ENCODE peak calls at places on chromosome 2, in nine cellular contexts. One of them, this sample, is unnamed.

GRCh38 chr2:145752091-145752806 is 1232.3 kb upstream of the ZEB2 start:
- DNase-seq in breast epithelium: no peak
- DNase-seq in uterus: no peak
- DNase-seq in epithelial cell of esophagus: peak
- DNase-seq in endothelial cell: peak
- DNase-seq in RWPE1: peak
- DNase-seq in IMR-90: peak
- DNase-seq in GM13977: peak
- DNase-seq in kidney epithelial cell: no peak
- DNase-seq in this sample: no peak

GRCh38 chr2:24515841-24516240 is 24.8 kb downstream of the NCOA1 start:
- DNase-seq in RWPE1: no peak
- DNase-seq in kidney epithelial cell: no peak
- DNase-seq in uterus: no peak
- DNase-seq in GM13977: no peak
- DNase-seq in breast epithelium: no peak
- DNase-seq in IMR-90: no peak
- DNase-seq in epithelial cell of esophagus: no peak
- DNase-seq in endothelial cell: no peak
- DNase-seq in this sample: no peak

GRCh38 chr2:56464613-56465012 is 280.8 kb downstream of the CCDC85A start:
- DNase-seq in GM13977: no peak
- DNase-seq in RWPE1: no peak
- DNase-seq in epithelial cell of esophagus: no peak
- DNase-seq in IMR-90: no peak
- DNase-seq in breast epithelium: no peak
- DNase-seq in endothelial cell: no peak
- DNase-seq in uterus: no peak
- DNase-seq in kidney epithelial cell: no peak
- DNase-seq in this sample: no peak

GRCh38 chr2:145740302-145740701 is 1220.4 kb upstream of the ZEB2 start:
- DNase-seq in kidney epithelial cell: no peak
- DNase-seq in epithelial cell of esophagus: peak
- DNase-seq in GM13977: no peak
- DNase-seq in uterus: no peak
- DNase-seq in endothelial cell: no peak
- DNase-seq in RWPE1: no peak
- DNase-seq in IMR-90: peak
- DNase-seq in breast epithelium: no peak
- DNase-seq in this sample: no peak

GRCh38 chr2:189763908-189764661 is 1.5 kb upstream of the OSGEPL1 start:
- DNase-seq in epithelial cell of esophagus: no peak
- DNase-seq in breast epithelium: no peak
- DNase-seq in GM13977: no peak
- DNase-seq in kidney epithelial cell: no peak
- DNase-seq in RWPE1: no peak
- DNase-seq in uterus: no peak
- DNase-seq in IMR-90: peak
- DNase-seq in endothelial cell: no peak
- DNase-seq in this sample: no peak

GRCh38 chr2:44055664-44056063 is 59.9 kb upstream of the LRPPRC start:
- DNase-seq in breast epithelium: no peak
- DNase-seq in GM13977: no peak
- DNase-seq in uterus: no peak
- DNase-seq in IMR-90: no peak
- DNase-seq in epithelial cell of esophagus: no peak
- DNase-seq in RWPE1: no peak
- DNase-seq in endothelial cell: no peak
- DNase-seq in kidney epithelial cell: no peak
- DNase-seq in this sample: no peak

GRCh38 chr2:172772637-172773036 is 37.0 kb downstream of the RAPGEF4 start:
- DNase-seq in GM13977: no peak
- DNase-seq in IMR-90: peak
- DNase-seq in uterus: no peak
- DNase-seq in epithelial cell of esophagus: peak
- DNase-seq in breast epithelium: no peak
- DNase-seq in RWPE1: no peak
- DNase-seq in kidney epithelial cell: no peak
- DNase-seq in endothelial cell: no peak
- DNase-seq in this sample: no peak

GRCh38 chr2:9207641-9208301 is 1.2 kb downstream of the ASAP2 start:
- DNase-seq in IMR-90: no peak
- DNase-seq in kidney epithelial cell: no peak
- DNase-seq in GM13977: peak
- DNase-seq in breast epithelium: no peak
- DNase-seq in endothelial cell: no peak
- DNase-seq in uterus: no peak
- DNase-seq in epithelial cell of esophagus: peak
- DNase-seq in RWPE1: peak
- DNase-seq in this sample: no peak

GRCh38 chr2:239250216-239251071 is 150.4 kb downstream of the HDAC4 start:
- DNase-seq in endothelial cell: no peak
- DNase-seq in breast epithelium: no peak
- DNase-seq in GM13977: no peak
- DNase-seq in RWPE1: no peak
- DNase-seq in IMR-90: no peak
- DNase-seq in kidney epithelial cell: no peak
- DNase-seq in uterus: no peak
- DNase-seq in epithelial cell of esophagus: no peak
- DNase-seq in this sample: no peak

GRCh38 chr2:38462121-38462634 is 85.1 kb upstream of the ATL2 start:
- DNase-seq in breast epithelium: peak
- DNase-seq in epithelial cell of esophagus: peak
- DNase-seq in uterus: peak
- DNase-seq in endothelial cell: no peak
- DNase-seq in GM13977: no peak
- DNase-seq in kidney epithelial cell: peak
- DNase-seq in RWPE1: peak
- DNase-seq in IMR-90: peak
- DNase-seq in this sample: no peak

GRCh38 chr2:133840761-133841160 is 272.5 kb upstream of the NCKAP5 start:
- DNase-seq in kidney epithelial cell: no peak
- DNase-seq in endothelial cell: no peak
- DNase-seq in IMR-90: no peak
- DNase-seq in GM13977: no peak
- DNase-seq in breast epithelium: no peak
- DNase-seq in epithelial cell of esophagus: no peak
- DNase-seq in uterus: no peak
- DNase-seq in RWPE1: no peak
- DNase-seq in this sample: no peak

DNA sequence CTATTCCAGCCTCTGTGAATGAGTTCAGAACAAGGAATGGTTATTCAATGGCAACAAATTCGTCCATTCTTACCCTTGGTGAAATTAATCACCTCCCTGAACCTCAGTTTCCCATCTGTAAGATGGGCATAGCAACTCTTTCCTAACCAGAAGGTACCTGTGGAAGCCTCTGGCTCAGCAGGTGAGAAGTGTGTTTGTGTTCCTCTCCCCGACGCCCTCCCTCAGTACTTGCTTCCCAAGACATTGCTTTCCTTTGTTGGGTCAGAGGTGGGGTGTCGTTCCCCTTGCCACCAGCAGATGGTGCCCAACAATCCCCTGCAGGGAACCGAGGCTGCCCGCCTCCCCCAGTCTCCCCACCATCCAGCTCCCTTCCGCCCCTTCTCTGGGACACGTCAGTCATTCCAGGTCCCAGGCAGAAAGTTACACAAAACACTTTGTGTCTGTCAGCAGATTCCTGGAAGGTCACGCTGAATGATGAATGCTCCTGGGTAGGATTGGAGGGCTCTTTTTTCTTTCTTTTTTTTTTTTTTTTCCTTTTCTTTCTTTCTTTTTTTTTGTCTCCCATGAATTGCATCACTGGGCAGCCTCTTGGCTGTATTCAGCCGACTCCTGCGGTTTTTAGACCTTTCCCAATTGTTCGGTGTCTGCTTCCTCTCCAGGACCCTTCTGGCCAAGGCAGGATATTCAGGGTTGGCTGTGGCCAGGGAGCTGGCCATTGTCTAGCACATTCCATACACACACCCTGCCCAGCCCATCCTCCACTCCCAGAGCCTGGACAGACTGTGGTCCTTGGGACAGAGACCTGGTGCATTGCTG is 117.3 kb downstream of the LPIN1 start:
- DNase-seq in breast epithelium: peak
- DNase-seq in uterus: peak
- DNase-seq in IMR-90: peak
- DNase-seq in kidney epithelial cell: peak
- DNase-seq in RWPE1: peak
- DNase-seq in endothelial cell: peak
- DNase-seq in epithelial cell of esophagus: peak
- DNase-seq in GM13977: peak
- DNase-seq in this sample: peak
- TF ChIP-seq CTCF in breast epithelium: peak
- TF ChIP-seq CTCF in uterus: peak
- TF ChIP-seq CTCF in IMR-90: peak
- TF ChIP-seq CTCF in kidney epithelial cell: peak
- TF ChIP-seq CTCF in RWPE1: peak
- TF ChIP-seq CTCF in endothelial cell: peak
- TF ChIP-seq CTCF in epithelial cell of esophagus: peak
- TF ChIP-seq CTCF in GM13977: peak
- TF ChIP-seq CTCF in this sample: peak

GRCh38 chr2:67322361-67323001 is 74.7 kb upstream of the ETAA1 start:
- DNase-seq in kidney epithelial cell: peak
- DNase-seq in IMR-90: peak
- DNase-seq in endothelial cell: peak
- DNase-seq in epithelial cell of esophagus: peak
- DNase-seq in GM13977: no peak
- DNase-seq in uterus: peak
- DNase-seq in breast epithelium: no peak
- DNase-seq in RWPE1: peak
- DNase-seq in this sample: no peak
- TF ChIP-seq CTCF in kidney epithelial cell: peak
- TF ChIP-seq CTCF in IMR-90: peak
- TF ChIP-seq CTCF in endothelial cell: no peak
- TF ChIP-seq CTCF in epithelial cell of esophagus: peak
- TF ChIP-seq CTCF in GM13977: no peak
- TF ChIP-seq CTCF in uterus: peak
- TF ChIP-seq CTCF in breast epithelium: no peak
- TF ChIP-seq CTCF in RWPE1: peak
- TF ChIP-seq CTCF in this sample: no peak

DNA sequence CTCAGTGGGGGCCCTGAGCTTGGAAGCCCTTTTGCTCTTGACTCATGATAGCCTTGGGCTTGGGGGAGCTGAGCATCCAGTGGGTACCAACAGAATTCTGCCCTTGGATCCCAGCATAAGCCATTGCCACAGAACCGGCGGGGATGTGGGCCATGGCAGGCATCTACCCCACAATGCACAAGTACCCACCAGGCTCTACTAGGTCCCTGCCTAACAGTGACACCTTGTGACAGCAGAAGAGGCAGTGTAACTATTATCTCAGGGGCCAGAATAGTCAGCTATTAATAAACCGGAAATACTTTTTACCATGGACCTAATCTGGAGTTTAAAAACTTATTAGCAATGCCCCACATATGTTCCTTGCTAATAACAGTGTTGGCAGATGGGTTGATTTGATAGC is 397.2 kb downstream of the TMEM182 start:
- DNase-seq in RWPE1: no peak
- DNase-seq in kidney epithelial cell: no peak
- DNase-seq in breast epithelium: no peak
- DNase-seq in epithelial cell of esophagus: no peak
- DNase-seq in IMR-90: no peak
- DNase-seq in GM13977: no peak
- DNase-seq in endothelial cell: no peak
- DNase-seq in uterus: no peak
- DNase-seq in this sample: no peak
- TF ChIP-seq CTCF in RWPE1: no peak
- TF ChIP-seq CTCF in kidney epithelial cell: peak
- TF ChIP-seq CTCF in breast epithelium: no peak
- TF ChIP-seq CTCF in epithelial cell of esophagus: no peak
- TF ChIP-seq CTCF in IMR-90: no peak
- TF ChIP-seq CTCF in GM13977: no peak
- TF ChIP-seq CTCF in endothelial cell: no peak
- TF ChIP-seq CTCF in uterus: no peak
- TF ChIP-seq CTCF in this sample: no peak

GRCh38 chr2:20050104-20050711 is 1.2 kb downstream of the LAPTM4A start:
- DNase-seq in IMR-90: peak
- DNase-seq in GM13977: peak
- DNase-seq in epithelial cell of esophagus: peak
- DNase-seq in uterus: no peak
- DNase-seq in RWPE1: peak
- DNase-seq in breast epithelium: no peak
- DNase-seq in endothelial cell: no peak
- DNase-seq in kidney epithelial cell: no peak
- DNase-seq in this sample: peak

GRCh38 chr2:20052229-20052871 is 922 bp upstream of the LAPTM4A start:
- DNase-seq in endothelial cell: no peak
- DNase-seq in RWPE1: peak
- DNase-seq in epithelial cell of esophagus: peak
- DNase-seq in IMR-90: peak
- DNase-seq in GM13977: no peak
- DNase-seq in uterus: no peak
- DNase-seq in kidney epithelial cell: no peak
- DNase-seq in breast epithelium: no peak
- DNase-seq in this sample: no peak

GRCh38 chr2:20049631-20050030 is 1.8 kb downstream of the LAPTM4A start:
- DNase-seq in RWPE1: no peak
- DNase-seq in breast epithelium: no peak
- DNase-seq in IMR-90: peak
- DNase-seq in GM13977: no peak
- DNase-seq in uterus: no peak
- DNase-seq in kidney epithelial cell: no peak
- DNase-seq in endothelial cell: no peak
- DNase-seq in epithelial cell of esophagus: peak
- DNase-seq in this sample: no peak

GRCh38 chr2:20051518-20052228 is at the start of gene LAPTM4A:
- DNase-seq in uterus: peak
- DNase-seq in GM13977: peak
- DNase-seq in RWPE1: peak
- DNase-seq in breast epithelium: peak
- DNase-seq in kidney epithelial cell: peak
- DNase-seq in IMR-90: peak
- DNase-seq in endothelial cell: peak
- DNase-seq in epithelial cell of esophagus: peak
- DNase-seq in this sample: peak

DNA sequence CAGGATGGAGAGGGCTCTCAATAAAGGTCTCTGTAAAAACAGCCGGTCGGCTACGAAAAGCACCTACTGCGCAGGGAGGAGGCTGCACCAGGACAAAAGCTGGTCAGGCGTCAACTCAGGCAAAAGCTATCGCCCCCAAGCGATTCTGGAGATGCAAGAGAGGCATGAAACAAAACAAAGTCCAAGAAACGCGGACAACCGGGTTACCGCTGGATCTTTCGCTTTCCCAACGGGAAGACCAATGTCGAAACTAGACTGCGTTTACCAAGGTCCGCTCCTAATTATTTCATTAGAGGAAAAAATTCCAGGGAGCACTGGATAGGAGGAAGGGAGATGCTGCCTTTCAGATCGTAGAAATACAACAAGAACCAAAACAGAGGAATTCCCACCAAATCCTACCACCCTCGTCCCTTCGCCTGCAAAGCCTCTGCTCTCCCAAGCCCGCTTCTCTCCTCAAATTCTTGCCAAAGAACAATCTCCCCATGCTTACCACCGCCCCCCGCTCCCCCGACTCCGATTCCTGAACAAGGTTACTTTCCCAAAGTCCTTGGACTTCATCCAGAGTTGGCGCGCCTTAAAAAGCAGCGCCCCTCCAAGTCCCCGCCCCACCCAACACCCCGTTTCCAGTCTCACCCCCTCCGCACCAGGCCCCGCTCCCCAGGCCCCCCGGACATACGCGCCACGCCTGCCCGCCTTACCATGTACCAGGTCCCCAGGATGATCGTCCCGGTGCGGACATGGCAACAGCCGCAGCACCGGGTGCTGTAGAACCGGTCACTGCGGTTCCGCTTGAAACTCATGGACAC is 513 bp downstream of the LAPTM4A start:
- DNase-seq in uterus: peak
- DNase-seq in IMR-90: peak
- DNase-seq in epithelial cell of esophagus: peak
- DNase-seq in breast epithelium: peak
- DNase-seq in GM13977: peak
- DNase-seq in RWPE1: peak
- DNase-seq in kidney epithelial cell: no peak
- DNase-seq in endothelial cell: peak
- DNase-seq in this sample: no peak
- TF ChIP-seq CTCF in uterus: no peak
- TF ChIP-seq CTCF in IMR-90: peak
- TF ChIP-seq CTCF in epithelial cell of esophagus: no peak
- TF ChIP-seq CTCF in breast epithelium: no peak
- TF ChIP-seq CTCF in GM13977: peak
- TF ChIP-seq CTCF in RWPE1: no peak
- TF ChIP-seq CTCF in kidney epithelial cell: no peak
- TF ChIP-seq CTCF in endothelial cell: no peak
- TF ChIP-seq CTCF in this sample: no peak

This sample was measured in B cell.